ENCODE peak calls at places on chromosome 1, in eight cellular contexts. C is NCI-H1092, R is anterior cingulate cortex, V is HFF-Myc, H is activated T-helper 1 cell treated with Interleukin-2 at 50 U/mL for 16 hours, D is GM13976, P is stomach, W is kidney glomerular epithelial cell. F is an unnamed sample.

GRCh38 chr1:65812065-65812464 is 19.4 kb downstream of the PDE4B start:
- DNase-seq in C (no peak), R (no peak), V (peak; percentile 75), H (no peak), D (peak; percentile 58), P (no peak), W (peak; percentile 22), F (no peak)

GRCh38 chr1:25550155-25550506 is 6.7 kb downstream of the LDLRAP1 start:
- DNase-seq in C (no peak), R (no peak), V (no peak), H (no peak), D (no peak), P (no peak), W (no peak), F (no peak)

GRCh38 chr1:45512641-45513054 is 9.0 kb downstream of the PRDX1 start:
- DNase-seq in C (peak; percentile 28), R (peak; percentile 21), V (peak; percentile 38), H (peak; percentile 9), D (peak; percentile 65), P (peak; percentile 73), W (peak; percentile 54), F (no peak)

GRCh38 chr1:208036177-208036808 is 125.4 kb upstream of the CD34 start:
- DNase-seq in C (no peak), R (no peak), V (no peak), H (no peak), D (peak; percentile 57), P (no peak), W (no peak), F (no peak)

GRCh38 chr1:230694991-230695390 is 18.9 kb downstream of the AGT start:
- DNase-seq in C (no peak), R (no peak), V (no peak), H (no peak), D (no peak), P (no peak), W (no peak), F (no peak)

GRCh38 chr1:154954541-154954940 is 1.4 kb downstream of the PBXIP1 start:
- DNase-seq in C (no peak), R (no peak), V (no peak), H (no peak), D (no peak), P (no peak), W (no peak), F (no peak)

GRCh38 chr1:199173356-199173755 is 534.5 kb downstream of the PTPRC start:
- DNase-seq in C (no peak), R (no peak), V (no peak), H (no peak), D (peak; percentile 47), P (no peak), W (peak; percentile 26), F (no peak)

GRCh38 chr1:88998716-88999115 is 6.3 kb upstream of the KYAT3 start:
- DNase-seq in C (peak; percentile 65), R (no peak), V (peak; percentile 63), H (no peak), D (peak; percentile 51), P (no peak), W (peak; percentile 56), F (peak; percentile 8)

GRCh38 chr1:97925161-97925560 is 4.3 kb upstream of the DPYD start:
- DNase-seq in C (no peak), R (no peak), V (no peak), H (no peak), D (no peak), P (no peak), W (no peak), F (no peak)

GRCh38 chr1:158035014-158035413 is 41.6 kb downstream of the KIRREL1 start:
- DNase-seq in C (no peak), R (no peak), V (no peak), H (no peak), D (no peak), P (no peak), W (no peak), F (peak; percentile 77)

GRCh38 chr1:90712153-90712930 is 4.8 kb downstream of the BARHL2 start:
- DNase-seq in C (no peak), R (no peak), V (no peak), H (no peak), D (peak; percentile 24), P (no peak), W (no peak), F (no peak)

GRCh38 chr1:19564366-19564765 is 79.0 kb upstream of the CAPZB start:
- DNase-seq in C (no peak), R (no peak), V (no peak), H (no peak), D (no peak), P (no peak), W (no peak), F (no peak)

GRCh38 chr1:241823925-241824324 is 24.1 kb upstream of the EXO1 start:
- DNase-seq in C (no peak), R (no peak), V (no peak), H (no peak), D (no peak), P (no peak), W (no peak), F (no peak)

GRCh38 chr1:8970870-8971337 is 25.2 kb downstream of the CA6 start:
- DNase-seq in C (no peak), R (no peak), V (no peak), H (no peak), D (peak; percentile 67), P (no peak), W (no peak), F (no peak)

GRCh38 chr1:110770832-110771231 is 96.1 kb upstream of the KCNA3 start:
- DNase-seq in C (no peak), R (no peak), V (no peak), H (no peak), D (no peak), P (no peak), W (no peak), F (no peak)

F was measured in DMS 273 treated with DMSO at 0.1 percent for 48 hours.